ENCODE peak calls at places on chromosomes 6 and 20, in ten cellular contexts. F, O, X, P, S, C, I, K, Q and Y are unnamed samples.
A peak's percentile ranks its signal among the peaks of the same experiment; 100 is the strongest.

GRCh38 chr6:121826156-121826810 is 390.8 kb downstream of the GJA1 start:
- DNase-seq in P (peak; percentile 95), F (no peak), I (no peak), X (no peak), K (no peak), C (no peak), S (peak; percentile 52), Q (peak; percentile 94), O (no peak), Y (no peak)

GRCh38 chr6:56803594-56803993 is 151.3 kb upstream of the BEND6 start:
- DNase-seq in O (no peak), X (no peak), I (no peak), Q (peak; percentile 81), C (no peak), F (no peak), P (peak; percentile 33), K (no peak), S (peak; percentile 49), Y (peak; percentile 70)

GRCh38 chr6:3561745-3562144 is 104.9 kb upstream of the SLC22A23 start:
- DNase-seq in O (no peak), C (no peak), Q (peak; percentile 58), I (no peak), X (no peak), S (no peak), F (peak; percentile 33), P (peak; percentile 76), K (no peak), Y (peak; percentile 48)

GRCh38 chr20:44137210-44137781 is 49.7 kb downstream of the JPH2 start:
- DNase-seq in C (no peak), F (no peak), Q (no peak), S (peak; percentile 71), X (peak; percentile 41), K (no peak), P (peak; percentile 20), I (no peak), O (no peak), Y (no peak)

GRCh38 chr20:36084897-36085617 is 69.5 kb upstream of the EPB41L1 start:
- DNase-seq in I (no peak), S (no peak), X (no peak), P (peak; percentile 85), Q (peak; percentile 47), K (no peak), F (no peak), C (no peak), O (no peak), Y (no peak)

GRCh38 chr20:36950432-36951197 is 893 bp downstream of the SAMHD1 start:
- DNase-seq in P (peak; percentile 29), Q (no peak), O (no peak), C (no peak), F (no peak), S (peak; percentile 43), I (peak; percentile 33), K (no peak), X (peak; percentile 39), Y (peak; percentile 36)

GRCh38 chr20:10093087-10093591 is 58.4 kb downstream of the ANKEF1 start:
- DNase-seq in P (peak; percentile 65), C (no peak), F (no peak), Q (peak; percentile 84), S (peak; percentile 3), X (no peak), I (no peak), O (no peak), K (no peak), Y (no peak)

GRCh38 chr6:163741342-163741741 is 326.8 kb downstream of the QKI start:
- DNase-seq in C (no peak), X (no peak), Q (no peak), P (no peak), S (no peak), I (no peak), K (no peak), F (no peak), O (no peak), Y (no peak)

GRCh38 chr6:2254747-2255146 is 9.3 kb upstream of the GMDS start:
- DNase-seq in X (no peak), O (no peak), Q (no peak), F (no peak), S (no peak), K (no peak), I (no peak), P (no peak), C (no peak), Y (no peak)

GRCh38 chr6:151284431-151285060 is 44.8 kb downstream of the AKAP12 start:
- DNase-seq in C (no peak), Q (no peak), S (no peak), P (no peak), K (no peak), I (peak; percentile 36), F (no peak), O (no peak), X (no peak), Y (no peak)

GRCh38 chr20:44324343-44324742 is 12.5 kb upstream of the R3HDML start:
- DNase-seq in K (no peak), O (no peak), S (no peak), Q (peak; percentile 36), I (no peak), P (no peak), C (no peak), X (peak; percentile 78), F (no peak), Y (no peak)

GRCh38 chr6:90953405-90954161 is 366.7 kb upstream of the MAP3K7 start:
- DNase-seq in S (no peak), I (no peak), X (no peak), F (no peak), C (no peak), O (no peak), Q (no peak), K (no peak), P (no peak), Y (no peak)

GRCh38 chr6:107970255-107970654 is 12.2 kb upstream of the SEC63 start:
- DNase-seq in S (no peak), O (no peak), F (no peak), X (no peak), Q (no peak), C (no peak), P (no peak), K (no peak), I (no peak), Y (no peak)

GRCh38 chr6:160028487-160029275 is 59.8 kb downstream of the IGF2R start:
- DNase-seq in S (no peak), O (no peak), P (no peak), K (no peak), X (no peak), Q (no peak), C (no peak), I (no peak), F (no peak), Y (peak; percentile 21)

GRCh38 chr6:92708945-92709344 is 710.4 kb downstream of the EPHA7 start:
- DNase-seq in C (no peak), O (no peak), K (no peak), I (no peak), S (no peak), F (no peak), X (no peak), P (no peak), Q (no peak), Y (no peak)

GRCh38 chr6:163539101-163539762 is 124.7 kb downstream of the QKI start:
- DNase-seq in K (no peak), F (no peak), S (no peak), I (no peak), P (no peak), Q (no peak), X (no peak), C (no peak), O (no peak), Y (no peak)

GRCh38 chr20:2108987-2109386 is 7.4 kb downstream of the STK35 start:
- DNase-seq in Q (peak; percentile 58), P (peak; percentile 86), F (no peak), O (no peak), K (no peak), I (no peak), X (no peak), S (peak; percentile 79), C (no peak), Y (no peak)

GRCh38 chr6:47292944-47293343 is 16.8 kb downstream of the TNFRSF21 start:
- DNase-seq in I (no peak), O (no peak), F (no peak), C (no peak), P (peak; percentile 67), K (no peak), X (no peak), S (no peak), Q (no peak), Y (no peak)

GRCh38 chr6:41846666-41847237 is 48.4 kb downstream of the USP49 start:
- DNase-seq in I (peak; percentile 70), C (peak; percentile 17), Q (peak; percentile 95), X (peak; percentile 69), K (peak; percentile 33), F (peak; percentile 41), O (no peak), P (peak; percentile 93), S (peak; percentile 90), Y (peak; percentile 90)

GRCh38 chr20:4045082-4045481 is 29.7 kb upstream of the RNF24 start:
- DNase-seq in K (no peak), P (no peak), Q (no peak), I (no peak), F (no peak), O (no peak), X (no peak), C (no peak), S (no peak), Y (no peak)

GRCh38 chr20:25859649-25860530 is 163.2 kb upstream of the ZNF337 start:
- DNase-seq in S (peak; percentile 46), O (no peak), Q (peak; percentile 35), K (no peak), P (peak; percentile 41), F (peak; percentile 87), I (peak; percentile 70), X (peak; percentile 59), C (peak; percentile 58), Y (peak; percentile 77)

GRCh38 chr20:23350855-23351838 is 556 bp downstream of the NXT1 start:
- DNase-seq in S (peak; percentile 36), I (peak; percentile 68), F (peak; percentile 28), K (peak; percentile 48), C (peak; percentile 51), X (peak; percentile 58), Q (peak; percentile 47), P (peak; percentile 68), O (no peak), Y (peak; percentile 47)

GRCh38 chr6:110039364-110039995 is 61.4 kb downstream of the GPR6 start:
- DNase-seq in F (peak; percentile 84), C (peak; percentile 79), P (peak; percentile 91), X (peak; percentile 92), I (peak; percentile 80), Q (peak; percentile 91), K (peak; percentile 71), S (peak; percentile 86), O (no peak), Y (peak; percentile 85)

GRCh38 chr20:298755-299391 is 1.5 kb downstream of the ZCCHC3 start:
- DNase-seq in K (no peak), P (no peak), O (no peak), Q (no peak), I (no peak), S (no peak), F (no peak), X (no peak), C (no peak), Y (no peak)

GRCh38 chr6:37239511-37239910 is 18.1 kb upstream of the TBC1D22B start:
- DNase-seq in Q (no peak), F (no peak), P (peak; percentile 81), I (no peak), S (peak; percentile 32), C (no peak), K (no peak), X (no peak), O (no peak), Y (no peak)

GRCh38 chr6:72787521-72788031 is 165.7 kb downstream of the KCNQ5 start:
- DNase-seq in K (no peak), O (no peak), Q (peak; percentile 69), S (peak; percentile 58), X (no peak), I (no peak), F (no peak), C (no peak), P (peak; percentile 89), Y (peak; percentile 33)

GRCh38 chr20:25699914-25700313 is 3.3 kb upstream of the ZNF337 start:
- DNase-seq in K (no peak), S (no peak), Q (peak; percentile 17), O (no peak), F (no peak), X (no peak), P (peak; percentile 11), C (no peak), I (no peak), Y (no peak)

GRCh38 chr20:61371501-61372150 is 119.6 kb downstream of the CDH4 start:
- DNase-seq in Q (no peak), F (no peak), X (no peak), K (no peak), P (no peak), I (no peak), O (no peak), C (no peak), S (no peak), Y (no peak)